ENCODE peak calls at places on chromosomes 5 and 9, in eight cellular contexts. One of them, this sample, is unnamed.

GRCh38 chr9:93668261-93668871 is 92.0 kb downstream of the PHF2 start:
- DNase-seq in cardiac septum: peak
- DNase-seq in stimulated activated CD8-positive, alpha-beta memory T cell treated with anti-CD3 and anti-CD28 coated beads, Interleukin-15, amount 100 ng/mL, for 1 hour: no peak
- DNase-seq in effector CD8-positive, alpha-beta T cell: no peak
- DNase-seq in T-helper 2 cell: no peak
- DNase-seq in amniotic epithelial cell: no peak
- DNase-seq in RKO: no peak
- DNase-seq in transverse colon: peak
- DNase-seq in this sample: no peak

GRCh38 chr5:168578506-168579205 is 512 bp downstream of the PANK3 start:
- DNase-seq in cardiac septum: no peak
- DNase-seq in stimulated activated CD8-positive, alpha-beta memory T cell treated with anti-CD3 and anti-CD28 coated beads, Interleukin-15, amount 100 ng/mL, for 1 hour: no peak
- DNase-seq in effector CD8-positive, alpha-beta T cell: peak
- DNase-seq in T-helper 2 cell: no peak
- DNase-seq in amniotic epithelial cell: peak
- DNase-seq in RKO: peak
- DNase-seq in transverse colon: no peak
- DNase-seq in this sample: no peak

GRCh38 chr9:128120061-128120740 is 7.3 kb downstream of the PTGES2 start:
- DNase-seq in cardiac septum: peak
- DNase-seq in stimulated activated CD8-positive, alpha-beta memory T cell treated with anti-CD3 and anti-CD28 coated beads, Interleukin-15, amount 100 ng/mL, for 1 hour: no peak
- DNase-seq in effector CD8-positive, alpha-beta T cell: no peak
- DNase-seq in T-helper 2 cell: no peak
- DNase-seq in amniotic epithelial cell: no peak
- DNase-seq in RKO: no peak
- DNase-seq in transverse colon: peak
- DNase-seq in this sample: peak

GRCh38 chr5:160458971-160459800 is 37.5 kb downstream of the PTTG1 start:
- DNase-seq in cardiac septum: no peak
- DNase-seq in stimulated activated CD8-positive, alpha-beta memory T cell treated with anti-CD3 and anti-CD28 coated beads, Interleukin-15, amount 100 ng/mL, for 1 hour: no peak
- DNase-seq in effector CD8-positive, alpha-beta T cell: no peak
- DNase-seq in T-helper 2 cell: no peak
- DNase-seq in amniotic epithelial cell: no peak
- DNase-seq in RKO: no peak
- DNase-seq in transverse colon: no peak
- DNase-seq in this sample: no peak

GRCh38 chr9:137734181-137734580 is 115.4 kb downstream of the EHMT1 start:
- DNase-seq in cardiac septum: no peak
- DNase-seq in stimulated activated CD8-positive, alpha-beta memory T cell treated with anti-CD3 and anti-CD28 coated beads, Interleukin-15, amount 100 ng/mL, for 1 hour: no peak
- DNase-seq in effector CD8-positive, alpha-beta T cell: no peak
- DNase-seq in T-helper 2 cell: no peak
- DNase-seq in amniotic epithelial cell: no peak
- DNase-seq in RKO: no peak
- DNase-seq in transverse colon: no peak
- DNase-seq in this sample: no peak

GRCh38 chr5:171957591-171958251 is 48.7 kb downstream of the FBXW11 start:
- DNase-seq in cardiac septum: no peak
- DNase-seq in stimulated activated CD8-positive, alpha-beta memory T cell treated with anti-CD3 and anti-CD28 coated beads, Interleukin-15, amount 100 ng/mL, for 1 hour: no peak
- DNase-seq in effector CD8-positive, alpha-beta T cell: no peak
- DNase-seq in T-helper 2 cell: peak
- DNase-seq in amniotic epithelial cell: no peak
- DNase-seq in RKO: no peak
- DNase-seq in transverse colon: no peak
- DNase-seq in this sample: no peak

GRCh38 chr9:98255064-98255577 is 328 bp downstream of the TBC1D2 start:
- DNase-seq in cardiac septum: no peak
- DNase-seq in stimulated activated CD8-positive, alpha-beta memory T cell treated with anti-CD3 and anti-CD28 coated beads, Interleukin-15, amount 100 ng/mL, for 1 hour: peak
- DNase-seq in effector CD8-positive, alpha-beta T cell: no peak
- DNase-seq in T-helper 2 cell: no peak
- DNase-seq in amniotic epithelial cell: peak
- DNase-seq in RKO: peak
- DNase-seq in transverse colon: peak
- DNase-seq in this sample: no peak

GRCh38 chr5:133910596-133910995 is 57.8 kb downstream of the C5orf15 start:
- DNase-seq in cardiac septum: no peak
- DNase-seq in stimulated activated CD8-positive, alpha-beta memory T cell treated with anti-CD3 and anti-CD28 coated beads, Interleukin-15, amount 100 ng/mL, for 1 hour: no peak
- DNase-seq in effector CD8-positive, alpha-beta T cell: no peak
- DNase-seq in T-helper 2 cell: no peak
- DNase-seq in amniotic epithelial cell: no peak
- DNase-seq in RKO: no peak
- DNase-seq in transverse colon: no peak
- DNase-seq in this sample: no peak

GRCh38 chr5:17966636-17967402 is 332.6 kb downstream of the TAF11L14 start:
- DNase-seq in cardiac septum: no peak
- DNase-seq in stimulated activated CD8-positive, alpha-beta memory T cell treated with anti-CD3 and anti-CD28 coated beads, Interleukin-15, amount 100 ng/mL, for 1 hour: no peak
- DNase-seq in effector CD8-positive, alpha-beta T cell: no peak
- DNase-seq in T-helper 2 cell: no peak
- DNase-seq in amniotic epithelial cell: no peak
- DNase-seq in RKO: no peak
- DNase-seq in transverse colon: no peak
- DNase-seq in this sample: no peak

GRCh38 chr5:148805323-148806290 is 20.8 kb upstream of the ADRB2 start:
- DNase-seq in cardiac septum: no peak
- DNase-seq in stimulated activated CD8-positive, alpha-beta memory T cell treated with anti-CD3 and anti-CD28 coated beads, Interleukin-15, amount 100 ng/mL, for 1 hour: no peak
- DNase-seq in effector CD8-positive, alpha-beta T cell: no peak
- DNase-seq in T-helper 2 cell: no peak
- DNase-seq in amniotic epithelial cell: peak
- DNase-seq in RKO: peak
- DNase-seq in transverse colon: no peak
- DNase-seq in this sample: no peak

GRCh38 chr5:180135967-180136641 is 64.5 kb upstream of the RNF130 start:
- DNase-seq in cardiac septum: peak
- DNase-seq in stimulated activated CD8-positive, alpha-beta memory T cell treated with anti-CD3 and anti-CD28 coated beads, Interleukin-15, amount 100 ng/mL, for 1 hour: no peak
- DNase-seq in effector CD8-positive, alpha-beta T cell: no peak
- DNase-seq in T-helper 2 cell: no peak
- DNase-seq in amniotic epithelial cell: no peak
- DNase-seq in RKO: no peak
- DNase-seq in transverse colon: no peak
- DNase-seq in this sample: no peak

GRCh38 chr5:56328753-56329560 is 95.8 kb upstream of the ANKRD55 start:
- DNase-seq in cardiac septum: no peak
- DNase-seq in stimulated activated CD8-positive, alpha-beta memory T cell treated with anti-CD3 and anti-CD28 coated beads, Interleukin-15, amount 100 ng/mL, for 1 hour: no peak
- DNase-seq in effector CD8-positive, alpha-beta T cell: no peak
- DNase-seq in T-helper 2 cell: peak
- DNase-seq in amniotic epithelial cell: peak
- DNase-seq in RKO: no peak
- DNase-seq in transverse colon: no peak
- DNase-seq in this sample: no peak

GRCh38 chr5:139638090-139638735 is 9.9 kb upstream of the CXXC5 start:
- DNase-seq in cardiac septum: peak
- DNase-seq in stimulated activated CD8-positive, alpha-beta memory T cell treated with anti-CD3 and anti-CD28 coated beads, Interleukin-15, amount 100 ng/mL, for 1 hour: no peak
- DNase-seq in effector CD8-positive, alpha-beta T cell: no peak
- DNase-seq in T-helper 2 cell: peak
- DNase-seq in amniotic epithelial cell: peak
- DNase-seq in RKO: no peak
- DNase-seq in transverse colon: peak
- DNase-seq in this sample: no peak

GRCh38 chr9:120923620-120924328 is 2.8 kb downstream of the TRAF1 start:
- DNase-seq in cardiac septum: no peak
- DNase-seq in stimulated activated CD8-positive, alpha-beta memory T cell treated with anti-CD3 and anti-CD28 coated beads, Interleukin-15, amount 100 ng/mL, for 1 hour: no peak
- DNase-seq in effector CD8-positive, alpha-beta T cell: no peak
- DNase-seq in T-helper 2 cell: no peak
- DNase-seq in amniotic epithelial cell: no peak
- DNase-seq in RKO: no peak
- DNase-seq in transverse colon: peak
- DNase-seq in this sample: no peak

GRCh38 chr5:137395011-137395755 is 103.9 kb downstream of the SPOCK1 start:
- DNase-seq in cardiac septum: no peak
- DNase-seq in stimulated activated CD8-positive, alpha-beta memory T cell treated with anti-CD3 and anti-CD28 coated beads, Interleukin-15, amount 100 ng/mL, for 1 hour: no peak
- DNase-seq in effector CD8-positive, alpha-beta T cell: no peak
- DNase-seq in T-helper 2 cell: no peak
- DNase-seq in amniotic epithelial cell: peak
- DNase-seq in RKO: peak
- DNase-seq in transverse colon: no peak
- DNase-seq in this sample: no peak

GRCh38 chr9:28810375-28811075 is 1237.2 kb upstream of the C9orf72 start:
- DNase-seq in cardiac septum: no peak
- DNase-seq in stimulated activated CD8-positive, alpha-beta memory T cell treated with anti-CD3 and anti-CD28 coated beads, Interleukin-15, amount 100 ng/mL, for 1 hour: no peak
- DNase-seq in effector CD8-positive, alpha-beta T cell: no peak
- DNase-seq in T-helper 2 cell: no peak
- DNase-seq in amniotic epithelial cell: peak
- DNase-seq in RKO: peak
- DNase-seq in transverse colon: no peak
- DNase-seq in this sample: no peak

This sample was measured in T-helper 17 cell.